ENCODE peak calls at places on chromosomes 13 and 19, in ten cellular contexts. U is fibroblast of mammary gland; E is activated CD8-positive, alpha-beta T cell treated with anti-CD3 and anti-CD28 coated beads for 36 hours; J is EH; A is CD4-positive, alpha-beta memory T cell; F is cortex of kidney; P is iris pigment epithelial cell; G is lower lobe of right lung; B is Calu3; N is pons. I is an unnamed sample.

GRCh38 chr19:33700408-33700757 is 78.6 kb downstream of the CHST8 start:
- DNase-seq in U (no peak), E (no peak), J (no peak), A (no peak), F (no peak), P (no peak), G (no peak), B (no peak), N (no peak), I (no peak)

GRCh38 chr13:20439261-20439660 is 86.4 kb downstream of the CRYL1 start:
- DNase-seq in U (peak), E (no peak), J (no peak), A (no peak), F (no peak), P (no peak), G (no peak), B (no peak), N (no peak), I (no peak)

GRCh38 chr13:99828114-99828513 is 143.5 kb downstream of the ZIC5 start:
- DNase-seq in U (no peak), E (no peak), J (no peak), A (no peak), F (no peak), P (no peak), G (no peak), B (no peak), N (no peak), I (no peak)

GRCh38 chr13:97185291-97185690 is 36.8 kb upstream of the MBNL2 start:
- DNase-seq in U (no peak), E (no peak), J (no peak), A (no peak), F (no peak), P (no peak), G (no peak), B (no peak), N (no peak), I (no peak)

GRCh38 chr19:2731181-2732117 is 8.4 kb downstream of the SLC39A3 start:
- DNase-seq in U (no peak), E (no peak), J (no peak), A (no peak), F (no peak), P (no peak), G (no peak), B (no peak), N (no peak), I (no peak)

GRCh38 chr19:37950471-37951175 is 43.6 kb downstream of the SIPA1L3 start:
- DNase-seq in U (no peak), E (no peak), J (no peak), A (no peak), F (no peak), P (no peak), G (no peak), B (no peak), N (no peak), I (no peak)

GRCh38 chr19:7790416-7790815 is 27.4 kb downstream of the CLEC4M start:
- DNase-seq in U (no peak), E (no peak), J (no peak), A (no peak), F (no peak), P (no peak), G (no peak), B (no peak), N (no peak), I (no peak)

GRCh38 chr19:44602071-44602470 is 11.3 kb upstream of the IGSF23 start:
- DNase-seq in U (no peak), E (no peak), J (no peak), A (no peak), F (no peak), P (no peak), G (no peak), B (no peak), N (no peak), I (no peak)

GRCh38 chr19:7783991-7784421 is 21.0 kb downstream of the CLEC4M start:
- DNase-seq in U (peak), E (no peak), J (peak), A (no peak), F (no peak), P (peak), G (no peak), B (peak), N (no peak), I (peak)

GRCh38 chr19:53870485-53870844 is 2.8 kb downstream of the MYADM start:
- DNase-seq in U (no peak), E (peak), J (no peak), A (no peak), F (no peak), P (peak), G (peak), B (no peak), N (peak), I (no peak)

GRCh38 chr19:33638167-33639033 is 16.6 kb downstream of the CHST8 start:
- DNase-seq in U (no peak), E (no peak), J (no peak), A (no peak), F (no peak), P (no peak), G (peak), B (no peak), N (no peak), I (no peak)

I was measured in ELR.